ENCODE peak calls at places on chromosomes 3 and 15, in nine cellular contexts. E, D, V, O, U, Z, T, M and J are unnamed samples.

GRCh38 chr15:95826388-95826781 is 504.1 kb upstream of the NR2F2 start:
- DNase-seq in E (no peak), V (no peak), T (no peak), Z (no peak), D (no peak), U (no peak), O (no peak), M (no peak), J (no peak)

GRCh38 chr15:77010312-77010686 is 15.4 kb downstream of the PSTPIP1 start:
- DNase-seq in T (no peak), V (no peak), Z (no peak), U (no peak), M (no peak), O (no peak), E (no peak), D (no peak), J (no peak)

GRCh38 chr3:100993309-100993708 is at the start of gene ABI3BP:
- DNase-seq in M (no peak), Z (no peak), O (peak; percentile 46), E (no peak), D (peak; percentile 83), U (no peak), T (peak; percentile 91), V (no peak), J (no peak)

GRCh38 chr3:132034486-132035464 is at the start of gene CPNE4:
- DNase-seq in V (peak; percentile 53), O (peak; percentile 94), Z (peak; percentile 62), D (peak; percentile 28), U (peak; percentile 60), T (peak; percentile 79), E (peak; percentile 9), M (peak; percentile 39), J (peak; percentile 83)

GRCh38 chr3:125967156-125967555 is 1.8 kb upstream of the ROPN1B start:
- DNase-seq in T (no peak), V (no peak), O (no peak), U (no peak), Z (peak; percentile 61), D (no peak), E (no peak), M (no peak), J (peak; percentile 82)

GRCh38 chr3:51942603-51943450 is 664 bp downstream of the PARP3 start:
- DNase-seq in U (no peak), T (peak; percentile 83), E (no peak), V (peak; percentile 43), D (no peak), O (peak; percentile 49), M (no peak), Z (no peak), J (no peak)

GRCh38 chr15:41258706-41259471 is 27.8 kb downstream of the CHP1 start:
- DNase-seq in Z (no peak), U (no peak), E (no peak), D (no peak), T (no peak), V (no peak), O (no peak), M (no peak), J (no peak)

GRCh38 chr3:178072391-178072790 is 463.8 kb upstream of the KCNMB2 start:
- DNase-seq in T (no peak), U (peak; percentile 53), D (no peak), V (no peak), Z (peak; percentile 39), M (no peak), E (no peak), O (peak; percentile 65), J (peak; percentile 58)

GRCh38 chr3:36894924-36895323 is 49.9 kb downstream of the TRANK1 start:
- DNase-seq in T (no peak), O (no peak), U (no peak), E (no peak), D (no peak), Z (no peak), V (no peak), M (no peak), J (no peak)

GRCh38 chr3:61736506-61736905 is 175.1 kb downstream of the PTPRG start:
- DNase-seq in E (no peak), T (peak; percentile 39), U (no peak), O (no peak), D (no peak), Z (no peak), M (no peak), V (no peak), J (no peak)

GRCh38 chr3:56849698-56850097 is 47.9 kb upstream of the ARHGEF3 start:
- DNase-seq in U (no peak), T (no peak), D (no peak), O (no peak), V (no peak), E (no peak), Z (no peak), M (no peak), J (no peak)

GRCh38 chr3:149501524-149501923 is 27.0 kb downstream of the TM4SF4 start:
- DNase-seq in M (no peak), O (peak; percentile 41), E (no peak), Z (no peak), U (no peak), V (no peak), D (peak; percentile 62), T (peak; percentile 63), J (no peak)